ENCODE peak calls at places on chromosomes 3 and 15, in six cellular contexts. One of them, this sample, is unnamed.

GRCh38 chr15:63514533-63514943 is 10.1 kb downstream of the USP3 start:
- DNase-seq in AG04449: no peak
- DNase-seq in lung: no peak
- DNase-seq in tibial nerve: no peak
- DNase-seq in lower leg skin: no peak
- DNase-seq in BE2C: no peak
- DNase-seq in this sample: peak

GRCh38 chr3:8485141-8485840 is 16.3 kb upstream of the LMCD1 start:
- DNase-seq in AG04449: no peak
- DNase-seq in lung: no peak
- DNase-seq in tibial nerve: no peak
- DNase-seq in lower leg skin: no peak
- DNase-seq in BE2C: no peak
- DNase-seq in this sample: no peak

GRCh38 chr15:77144492-77145070 is 73.7 kb upstream of the TSPAN3 start:
- DNase-seq in AG04449: peak
- DNase-seq in lung: no peak
- DNase-seq in tibial nerve: no peak
- DNase-seq in lower leg skin: no peak
- DNase-seq in BE2C: no peak
- DNase-seq in this sample: peak

GRCh38 chr3:52218026-52218425 is 7.4 kb downstream of the TLR9 start:
- DNase-seq in AG04449: no peak
- DNase-seq in lung: no peak
- DNase-seq in tibial nerve: no peak
- DNase-seq in lower leg skin: no peak
- DNase-seq in BE2C: no peak
- DNase-seq in this sample: no peak

GRCh38 chr3:25338158-25338725 is 89.8 kb upstream of the RARB start:
- DNase-seq in AG04449: no peak
- DNase-seq in lung: no peak
- DNase-seq in tibial nerve: no peak
- DNase-seq in lower leg skin: no peak
- DNase-seq in BE2C: no peak
- DNase-seq in this sample: no peak

GRCh38 chr3:16130066-16130465 is 44.4 kb upstream of the GALNT15 start:
- DNase-seq in AG04449: peak
- DNase-seq in lung: no peak
- DNase-seq in tibial nerve: no peak
- DNase-seq in lower leg skin: no peak
- DNase-seq in BE2C: no peak
- DNase-seq in this sample: peak

GRCh38 chr3:51712963-51713362 is 6.1 kb downstream of the GRM2 start:
- DNase-seq in AG04449: no peak
- DNase-seq in lung: no peak
- DNase-seq in tibial nerve: no peak
- DNase-seq in lower leg skin: no peak
- DNase-seq in BE2C: no peak
- DNase-seq in this sample: no peak

GRCh38 chr15:59244337-59244736 is 37.7 kb downstream of the LDHAL6B start:
- DNase-seq in AG04449: no peak
- DNase-seq in lung: no peak
- DNase-seq in tibial nerve: no peak
- DNase-seq in lower leg skin: no peak
- DNase-seq in BE2C: no peak
- DNase-seq in this sample: no peak

GRCh38 chr3:81887448-81887847 is 126.0 kb upstream of the GBE1 start:
- DNase-seq in AG04449: no peak
- DNase-seq in lung: no peak
- DNase-seq in tibial nerve: no peak
- DNase-seq in lower leg skin: no peak
- DNase-seq in BE2C: no peak
- DNase-seq in this sample: no peak

GRCh38 chr3:30696403-30696819 is 90.0 kb downstream of the TGFBR2 start:
- DNase-seq in AG04449: no peak
- DNase-seq in lung: no peak
- DNase-seq in tibial nerve: no peak
- DNase-seq in lower leg skin: no peak
- DNase-seq in BE2C: no peak
- DNase-seq in this sample: no peak

GRCh38 chr3:196666001-196666867 is 26.7 kb downstream of the NRROS start:
- DNase-seq in AG04449: no peak
- DNase-seq in lung: no peak
- DNase-seq in tibial nerve: peak
- DNase-seq in lower leg skin: no peak
- DNase-seq in BE2C: peak
- DNase-seq in this sample: peak

GRCh38 chr15:63912061-63912615 is 78.4 kb upstream of the HERC1 start:
- DNase-seq in AG04449: no peak
- DNase-seq in lung: no peak
- DNase-seq in tibial nerve: no peak
- DNase-seq in lower leg skin: no peak
- DNase-seq in BE2C: no peak
- DNase-seq in this sample: no peak

GRCh38 chr3:148513066-148513671 is 184.5 kb upstream of the AGTR1 start:
- DNase-seq in AG04449: peak
- DNase-seq in lung: no peak
- DNase-seq in tibial nerve: no peak
- DNase-seq in lower leg skin: no peak
- DNase-seq in BE2C: no peak
- DNase-seq in this sample: peak

GRCh38 chr15:36356511-36356910 is 222.9 kb upstream of the CDIN1 start:
- DNase-seq in AG04449: no peak
- DNase-seq in lung: no peak
- DNase-seq in tibial nerve: no peak
- DNase-seq in lower leg skin: no peak
- DNase-seq in BE2C: no peak
- DNase-seq in this sample: peak

GRCh38 chr3:149647812-149648211 is 10.0 kb downstream of the WWTR1 start:
- DNase-seq in AG04449: no peak
- DNase-seq in lung: no peak
- DNase-seq in tibial nerve: no peak
- DNase-seq in lower leg skin: no peak
- DNase-seq in BE2C: no peak
- DNase-seq in this sample: no peak

GRCh38 chr3:64240445-64240844 is 15.2 kb upstream of the PRICKLE2 start:
- DNase-seq in AG04449: no peak
- DNase-seq in lung: no peak
- DNase-seq in tibial nerve: no peak
- DNase-seq in lower leg skin: no peak
- DNase-seq in BE2C: no peak
- DNase-seq in this sample: no peak

GRCh38 chr3:42090973-42091731 is at the start of gene TRAK1:
- DNase-seq in AG04449: no peak
- DNase-seq in lung: no peak
- DNase-seq in tibial nerve: no peak
- DNase-seq in lower leg skin: peak
- DNase-seq in BE2C: no peak
- DNase-seq in this sample: no peak

GRCh38 chr15:75207618-75208500 is 6.2 kb downstream of the C15orf39 start:
- DNase-seq in AG04449: no peak
- DNase-seq in lung: no peak
- DNase-seq in tibial nerve: no peak
- DNase-seq in lower leg skin: no peak
- DNase-seq in BE2C: no peak
- DNase-seq in this sample: no peak

GRCh38 chr15:44286814-44287555 is 1.5 kb upstream of the GOLM2 start:
- DNase-seq in AG04449: no peak
- DNase-seq in lung: no peak
- DNase-seq in tibial nerve: no peak
- DNase-seq in lower leg skin: no peak
- DNase-seq in BE2C: no peak
- DNase-seq in this sample: peak

DNA sequence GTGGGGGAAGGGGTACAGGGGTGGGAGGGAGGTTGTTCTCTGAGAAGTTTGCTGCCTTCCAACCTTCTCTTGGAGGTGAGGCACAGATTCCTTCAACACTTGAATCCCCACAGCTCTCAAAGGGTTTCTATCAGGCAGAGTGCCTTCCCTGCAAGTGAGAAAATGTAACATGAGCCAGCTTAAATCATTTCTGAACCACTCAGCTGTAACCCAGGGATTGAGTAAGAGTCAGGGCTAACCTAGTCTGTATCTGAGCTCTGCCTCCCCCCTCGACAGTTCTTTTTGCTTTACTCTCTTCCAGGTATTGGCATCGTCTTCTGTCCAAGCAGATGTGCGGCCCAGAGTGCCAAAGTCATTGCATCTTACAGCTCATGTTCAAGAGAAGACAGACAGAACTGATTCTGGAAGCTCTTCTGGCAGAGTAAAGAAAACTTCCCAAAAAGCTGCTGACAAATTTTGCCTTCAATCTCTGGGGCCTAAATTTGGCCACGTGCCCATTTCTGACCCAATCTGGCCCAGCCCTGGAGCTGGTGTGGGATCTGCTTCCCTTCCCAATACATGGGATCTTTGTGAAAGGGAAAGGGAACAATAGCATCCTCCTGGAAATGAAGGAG is 74.8 kb downstream of the ABHD5 start:
- DNase-seq in AG04449: no peak
- DNase-seq in lung: no peak
- DNase-seq in tibial nerve: peak
- DNase-seq in lower leg skin: peak
- DNase-seq in BE2C: no peak
- DNase-seq in this sample: peak
- H3K4me3 ChIP-seq in AG04449: no peak
- H3K4me3 ChIP-seq in lung: no peak
- H3K4me3 ChIP-seq in tibial nerve: no peak
- H3K4me3 ChIP-seq in lower leg skin: no peak
- H3K4me3 ChIP-seq in BE2C: no peak
- H3K4me3 ChIP-seq in this sample: no peak

GRCh38 chr3:66858656-66859381 is 139.3 kb upstream of the KBTBD8 start:
- DNase-seq in AG04449: no peak
- DNase-seq in lung: no peak
- DNase-seq in tibial nerve: no peak
- DNase-seq in lower leg skin: no peak
- DNase-seq in BE2C: peak
- DNase-seq in this sample: no peak
- TF ChIP-seq CTCF in AG04449: no peak
- TF ChIP-seq CTCF in lung: no peak
- TF ChIP-seq CTCF in tibial nerve: no peak
- TF ChIP-seq CTCF in lower leg skin: no peak
- TF ChIP-seq CTCF in BE2C: peak
- TF ChIP-seq CTCF in this sample: no peak

GRCh38 chr15:97961067-97961954 is 808 bp downstream of the ARRDC4 start:
- DNase-seq in AG04449: no peak
- DNase-seq in lung: peak
- DNase-seq in tibial nerve: peak
- DNase-seq in lower leg skin: peak
- DNase-seq in BE2C: peak
- DNase-seq in this sample: peak

GRCh38 chr15:97959738-97960363 is 652 bp upstream of the ARRDC4 start:
- DNase-seq in AG04449: no peak
- DNase-seq in lung: no peak
- DNase-seq in tibial nerve: no peak
- DNase-seq in lower leg skin: no peak
- DNase-seq in BE2C: no peak
- DNase-seq in this sample: no peak

GRCh38 chr15:97963779-97964178 is 3.3 kb downstream of the ARRDC4 start:
- DNase-seq in AG04449: no peak
- DNase-seq in lung: no peak
- DNase-seq in tibial nerve: no peak
- DNase-seq in lower leg skin: no peak
- DNase-seq in BE2C: no peak
- DNase-seq in this sample: no peak

GRCh38 chr15:97960364-97961066 is at the start of gene ARRDC4:
- DNase-seq in AG04449: peak
- DNase-seq in lung: peak
- DNase-seq in tibial nerve: peak
- DNase-seq in lower leg skin: peak
- DNase-seq in BE2C: peak
- DNase-seq in this sample: peak

DNA sequence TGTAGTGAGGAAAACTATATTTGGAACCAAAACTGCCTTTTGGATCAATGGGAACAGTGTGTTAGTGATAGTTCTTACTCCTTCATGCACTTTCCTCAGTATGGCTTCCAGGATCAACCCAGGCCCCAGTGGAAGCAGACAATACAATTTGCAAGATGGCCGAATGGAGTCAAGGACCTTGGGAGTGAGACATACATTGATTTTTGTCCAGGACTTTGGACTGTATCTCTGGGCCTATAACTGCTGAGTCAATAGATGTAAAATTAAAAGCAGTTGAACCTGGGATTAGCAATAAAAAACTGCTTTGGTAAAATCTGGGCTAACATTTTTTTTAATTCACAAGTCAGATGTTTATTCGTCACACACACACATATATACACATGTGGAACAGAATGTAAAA is 1.8 kb downstream of the ARRDC4 start:
- DNase-seq in AG04449: no peak
- DNase-seq in lung: no peak
- DNase-seq in tibial nerve: no peak
- DNase-seq in lower leg skin: no peak
- DNase-seq in BE2C: no peak
- DNase-seq in this sample: no peak
- H3K4me3 ChIP-seq in AG04449: no peak
- H3K4me3 ChIP-seq in lung: no peak
- H3K4me3 ChIP-seq in tibial nerve: no peak
- H3K4me3 ChIP-seq in lower leg skin: no peak
- H3K4me3 ChIP-seq in BE2C: peak
- H3K4me3 ChIP-seq in this sample: peak

GRCh38 chr3:142975316-142975995 is 12.0 kb upstream of the PAQR9 start:
- DNase-seq in AG04449: no peak
- DNase-seq in lung: no peak
- DNase-seq in tibial nerve: no peak
- DNase-seq in lower leg skin: no peak
- DNase-seq in BE2C: no peak
- DNase-seq in this sample: no peak
- TF ChIP-seq CTCF in AG04449: no peak
- TF ChIP-seq CTCF in lung: no peak
- TF ChIP-seq CTCF in tibial nerve: no peak
- TF ChIP-seq CTCF in lower leg skin: no peak
- TF ChIP-seq CTCF in BE2C: peak
- TF ChIP-seq CTCF in this sample: no peak

DNA sequence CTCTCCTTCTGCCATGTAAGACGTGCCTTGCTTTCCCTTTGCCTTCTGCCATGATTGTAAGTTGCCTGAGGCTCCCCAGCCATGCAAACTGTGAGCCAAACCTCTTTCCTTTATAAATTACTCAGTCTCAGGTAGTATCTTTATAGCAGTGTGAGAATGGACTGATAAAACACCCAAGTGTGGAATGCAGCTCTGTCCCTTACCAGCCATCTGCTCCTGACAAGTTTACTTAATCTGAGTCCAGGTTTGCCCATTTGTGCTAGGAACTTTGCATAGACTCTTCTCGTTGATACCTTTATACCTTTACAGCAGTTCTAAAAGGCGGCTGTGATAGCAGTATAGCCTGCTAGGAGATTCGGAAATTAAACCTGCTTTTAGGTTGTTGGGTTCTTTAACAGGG is 48.1 kb downstream of the SLC25A26 start:
- DNase-seq in AG04449: no peak
- DNase-seq in lung: no peak
- DNase-seq in tibial nerve: no peak
- DNase-seq in lower leg skin: no peak
- DNase-seq in BE2C: no peak
- DNase-seq in this sample: no peak
- H3K4me3 ChIP-seq in AG04449: no peak
- H3K4me3 ChIP-seq in lung: no peak
- H3K4me3 ChIP-seq in tibial nerve: no peak
- H3K4me3 ChIP-seq in lower leg skin: no peak
- H3K4me3 ChIP-seq in BE2C: no peak
- H3K4me3 ChIP-seq in this sample: no peak